ENCODE peak calls at places on chromosomes 13 and 19, in four cellular contexts. B is tibial nerve, D is left ventricle myocardium inferior, U is Calu3. V is an unnamed sample.

GRCh38 chr19:50202962-50203280 is 501 bp upstream of the MYH14 start:
- DNase-seq in B (no peak), D (no peak), U (no peak), V (no peak)

GRCh38 chr19:2726904-2727639 is 5.9 kb upstream of the DIRAS1 start:
- DNase-seq in B (no peak), D (no peak), U (no peak), V (no peak)

GRCh38 chr13:37753776-37754175 is 115.8 kb downstream of the TRPC4 start:
- DNase-seq in B (no peak), D (no peak), U (peak), V (no peak)

GRCh38 chr13:95784161-95784880 is 107.4 kb downstream of the DNAJC3 start:
- DNase-seq in B (no peak), D (no peak), U (no peak), V (no peak)

GRCh38 chr13:21934309-21934708 is 263.4 kb downstream of the FGF9 start:
- DNase-seq in B (no peak), D (no peak), U (no peak), V (no peak)

GRCh38 chr13:74129500-74130144 is 4.6 kb downstream of the KLF12 start:
- DNase-seq in B (no peak), D (peak), U (no peak), V (no peak)

GRCh38 chr19:6032381-6032780 is 54.4 kb upstream of the RANBP3 start:
- DNase-seq in B (no peak), D (no peak), U (no peak), V (no peak)

GRCh38 chr19:18373892-18374629 is 11.9 kb upstream of the GDF15 start:
- DNase-seq in B (peak), D (peak), U (peak), V (peak)

GRCh38 chr19:40671404-40671803 is 19.0 kb downstream of the NUMBL start:
- DNase-seq in B (no peak), D (peak), U (no peak), V (peak)

GRCh38 chr13:86563308-86563707 is 764.1 kb upstream of the SLITRK6 start:
- DNase-seq in B (no peak), D (no peak), U (no peak), V (no peak)

GRCh38 chr19:13229246-13229645 is 79.0 kb downstream of the IER2 start:
- DNase-seq in B (no peak), D (no peak), U (no peak), V (no peak)

GRCh38 chr13:49113526-49114286 is 106.4 kb upstream of the MLNR start:
- DNase-seq in B (no peak), D (no peak), U (no peak), V (no peak)

GRCh38 chr13:87999791-88000190 is 328.6 kb downstream of the SLITRK5 start:
- DNase-seq in B (no peak), D (no peak), U (no peak), V (no peak)

DNA sequence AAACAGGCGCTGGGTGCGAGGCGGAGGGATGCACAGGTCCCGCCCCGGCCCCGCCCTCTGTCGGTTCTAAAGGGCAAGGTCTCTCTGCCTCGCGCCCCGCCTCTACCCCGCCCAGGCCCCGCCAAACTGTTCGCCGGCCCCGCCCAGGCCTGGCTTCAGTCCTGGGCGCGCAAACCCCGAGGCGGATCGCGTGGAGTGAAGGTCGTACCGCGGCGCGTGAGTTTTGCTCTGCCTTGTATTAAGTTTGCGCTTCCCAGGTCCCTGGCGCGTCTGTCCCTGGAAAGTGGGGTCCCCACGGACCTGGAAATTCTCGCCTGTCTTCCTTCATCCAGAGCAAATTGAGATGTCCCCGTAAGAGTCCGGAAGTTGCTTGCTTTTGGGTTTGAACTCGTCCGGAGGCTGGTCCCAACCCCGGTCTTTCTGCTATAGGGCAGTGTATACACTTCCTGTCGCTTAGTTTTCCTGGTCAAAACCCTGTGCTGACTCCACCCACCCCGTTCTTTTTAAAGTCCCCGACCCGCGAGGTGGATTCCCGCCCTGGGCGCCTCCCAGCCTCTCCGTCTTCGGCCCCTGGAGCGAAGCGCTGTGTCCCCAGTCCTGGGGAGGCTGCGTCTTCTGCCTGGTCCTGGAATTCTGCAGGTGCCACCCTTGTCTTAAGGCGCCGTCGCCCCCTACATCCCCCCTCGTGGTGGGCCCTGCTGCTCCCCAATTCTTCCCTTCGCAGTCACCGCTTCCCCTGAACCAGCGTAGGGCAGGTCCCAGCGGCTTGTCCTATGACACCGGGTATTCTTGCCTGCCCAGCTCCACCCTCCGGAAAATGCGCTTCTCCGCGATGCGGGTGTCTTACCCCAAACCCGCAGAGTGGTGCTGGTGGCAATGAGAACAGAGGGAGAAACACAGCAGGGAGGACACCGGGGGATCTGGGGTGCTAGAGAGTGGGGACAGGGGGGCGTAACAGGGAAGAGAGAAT is 8.6 kb downstream of the ZNF808 start:
- DNase-seq in B (peak), D (peak), U (no peak), V (peak)
- TF ChIP-seq CTCF in B (peak), D (peak), U (no peak), V (no peak)

GRCh38 chr13:61255035-61255796 is 160.4 kb downstream of the PCDH20 start:
- DNase-seq in B (no peak), D (no peak), U (no peak), V (no peak)
- TF ChIP-seq CTCF in B (no peak), D (peak), U (no peak), V (no peak)

GRCh38 chr19:37906868-37907734 is at the start of gene SIPA1L3:
- DNase-seq in B (peak), D (peak), U (peak), V (peak)
- TF ChIP-seq CTCF in B (no peak), D (peak), U (no peak), V (peak)

GRCh38 chr13:91652389-91652788 is 254.0 kb downstream of the GPC5 start:
- DNase-seq in B (no peak), D (no peak), U (no peak), V (no peak)

GRCh38 chr13:91643394-91643793 is 245.0 kb downstream of the GPC5 start:
- DNase-seq in B (no peak), D (no peak), U (no peak), V (no peak)

GRCh38 chr13:91647361-91647970 is 249.0 kb downstream of the GPC5 start:
- DNase-seq in B (no peak), D (no peak), U (no peak), V (no peak)
- TF ChIP-seq CTCF in B (no peak), D (peak), U (no peak), V (no peak)